ENCODE peak calls at places on chromosomes 12 and 14, in five cellular contexts. B is GM03348, J is mucosa of descending colon, V is astrocyte of the spinal cord, U is kidney epithelial cell. W is an unnamed sample.

GRCh38 chr12:4506870-4507269 is 31.8 kb upstream of the RAD51AP1 start:
- DNase-seq in B (peak), J (no peak), V (peak), U (no peak), W (no peak)

GRCh38 chr14:69648480-69649414 is 37.4 kb downstream of the SUSD6 start:
- DNase-seq in B (peak), J (no peak), V (peak), U (no peak), W (peak)

GRCh38 chr12:82625523-82625922 is 61.2 kb upstream of the TMTC2 start:
- DNase-seq in B (no peak), J (no peak), V (no peak), U (no peak), W (no peak)

GRCh38 chr14:49485290-49485689 is 100.9 kb downstream of the RPS29 start:
- DNase-seq in B (no peak), J (no peak), V (no peak), U (no peak), W (no peak)

GRCh38 chr12:127191124-127191523 is 1075.8 kb upstream of the TMEM132C start:
- DNase-seq in B (peak), J (no peak), V (peak), U (peak), W (no peak)

GRCh38 chr14:51653096-51653814 is 1.5 kb downstream of the FRMD6 start:
- DNase-seq in B (peak), J (no peak), V (peak), U (no peak), W (no peak)

GRCh38 chr12:7439579-7440505 is 4.1 kb downstream of the CD163L1 start:
- DNase-seq in B (peak), J (peak), V (peak), U (no peak), W (no peak)

GRCh38 chr14:71511152-71511551 is 421.1 kb upstream of the RGS6 start:
- DNase-seq in B (no peak), J (no peak), V (no peak), U (no peak), W (no peak)

GRCh38 chr14:94897092-94897491 is 127.2 kb upstream of the GSC start:
- DNase-seq in B (peak), J (no peak), V (peak), U (no peak), W (no peak)

GRCh38 chr12:10771132-10771733 is 31.2 kb downstream of the TAS2R7 start:
- DNase-seq in B (peak), J (no peak), V (peak), U (no peak), W (peak)

GRCh38 chr14:106843376-106843775 is 1317.0 kb downstream of the TMEM121 start:
- DNase-seq in B (no peak), J (no peak), V (no peak), U (no peak), W (no peak)

GRCh38 chr12:90896164-90896563 is 58.8 kb downstream of the CCER1 start:
- DNase-seq in B (peak), J (no peak), V (peak), U (peak), W (no peak)

GRCh38 chr12:4958697-4959375 is 49.1 kb downstream of the KCNA1 start:
- DNase-seq in B (no peak), J (no peak), V (no peak), U (no peak), W (no peak)

GRCh38 chr14:20811994-20812393 is 9.3 kb upstream of the RNASE1 start:
- DNase-seq in B (no peak), J (no peak), V (no peak), U (no peak), W (no peak)

GRCh38 chr12:52871291-52871961 is 22.6 kb upstream of the KRT78 start:
- DNase-seq in B (peak), J (peak), V (peak), U (no peak), W (no peak)

GRCh38 chr14:90970167-90970600 is 90.3 kb downstream of the RPS6KA5 start:
- DNase-seq in B (no peak), J (no peak), V (peak), U (peak), W (no peak)

GRCh38 chr14:99573000-99573330 is 31.0 kb downstream of the CCDC85C start:
- DNase-seq in B (no peak), J (no peak), V (no peak), U (no peak), W (no peak)

GRCh38 chr12:91053951-91054715 is 3.7 kb downstream of the KERA start:
- DNase-seq in B (peak), J (no peak), V (peak), U (peak), W (no peak)

GRCh38 chr14:30620178-30620577 is 1.9 kb upstream of the SCFD1 start:
- DNase-seq in B (peak), J (no peak), V (peak), U (no peak), W (no peak)

GRCh38 chr14:73142216-73142615 is 5.9 kb downstream of the PSEN1 start:
- DNase-seq in B (no peak), J (no peak), V (no peak), U (no peak), W (no peak)

GRCh38 chr12:86834217-86834616 is 578.0 kb upstream of the MGAT4C start:
- DNase-seq in B (no peak), J (no peak), V (no peak), U (no peak), W (no peak)

W was measured in DMS153.